ENCODE peak calls at places on chromosomes 16 and 17, in seven cellular contexts. Z is ovary; V is spleen; Q is Peyer's patch; T is upper lobe of right lung; I is CD4-positive, CD25-positive, alpha-beta regulatory T cell; O is dorsolateral prefrontal cortex. U is an unnamed sample.

GRCh38 chr17:57989011-57989345 is 924 bp upstream of the VEZF1 start:
- DNase-seq in Z (no peak), V (no peak), Q (no peak), T (no peak), I (no peak), O (no peak), U (no peak)

GRCh38 chr16:588639-588888 is 1.3 kb upstream of the RAB40C start:
- DNase-seq in Z (peak), V (peak), Q (peak), T (peak), I (peak), O (no peak), U (no peak)

GRCh38 chr17:75785770-75786538 is 1.3 kb downstream of the UNK start:
- DNase-seq in Z (no peak), V (peak), Q (peak), T (no peak), I (no peak), O (no peak), U (no peak)

GRCh38 chr16:57804111-57804837 is 2.0 kb upstream of the KIFC3 start:
- DNase-seq in Z (no peak), V (no peak), Q (no peak), T (no peak), I (no peak), O (no peak), U (no peak)

GRCh38 chr16:64964126-64964540 is 157.7 kb downstream of the CDH11 start:
- DNase-seq in Z (no peak), V (no peak), Q (no peak), T (no peak), I (no peak), O (no peak), U (no peak)

GRCh38 chr16:74691093-74691855 is 9.4 kb downstream of the MLKL start:
- DNase-seq in Z (no peak), V (no peak), Q (no peak), T (no peak), I (no peak), O (no peak), U (no peak)

GRCh38 chr16:58732545-58733247 is 1.4 kb downstream of the GOT2 start:
- DNase-seq in Z (no peak), V (no peak), Q (no peak), T (no peak), I (no peak), O (no peak), U (no peak)

GRCh38 chr16:63877401-63877800 is 1244.5 kb downstream of the CDH11 start:
- DNase-seq in Z (no peak), V (no peak), Q (no peak), T (no peak), I (no peak), O (no peak), U (no peak)

GRCh38 chr17:45794840-45795239 is 10.7 kb downstream of the CRHR1 start:
- DNase-seq in Z (no peak), V (no peak), Q (no peak), T (no peak), I (no peak), O (no peak), U (no peak)

GRCh38 chr16:69077251-69077650 is 28.2 kb upstream of the HAS3 start:
- DNase-seq in Z (no peak), V (no peak), Q (no peak), T (no peak), I (no peak), O (no peak), U (no peak)

GRCh38 chr17:28426081-28426519 is 20.1 kb upstream of the SLC46A1 start:
- DNase-seq in Z (no peak), V (no peak), Q (peak), T (no peak), I (no peak), O (no peak), U (no peak)

GRCh38 chr16:89446136-89446974 is 44.0 kb downstream of the ANKRD11 start:
- DNase-seq in Z (no peak), V (no peak), Q (no peak), T (peak), I (no peak), O (no peak), U (no peak)

GRCh38 chr16:27267037-27267677 is 1.4 kb downstream of the NSMCE1 start:
- DNase-seq in Z (no peak), V (no peak), Q (peak), T (no peak), I (no peak), O (no peak), U (no peak)

GRCh38 chr16:87780385-87780989 is 14.7 kb upstream of the KLHDC4 start:
- DNase-seq in Z (no peak), V (no peak), Q (peak), T (peak), I (peak), O (peak), U (no peak)

GRCh38 chr17:79201536-79202227 is 127.1 kb downstream of the ENGASE start:
- DNase-seq in Z (no peak), V (no peak), Q (no peak), T (no peak), I (no peak), O (no peak), U (no peak)

GRCh38 chr17:29215717-29216116 is 30.9 kb upstream of the CRYBA1 start:
- DNase-seq in Z (no peak), V (no peak), Q (no peak), T (no peak), I (no peak), O (no peak), U (no peak)

GRCh38 chr17:78774456-78774855 is 7.6 kb downstream of the CYTH1 start:
- DNase-seq in Z (no peak), V (peak), Q (no peak), T (no peak), I (no peak), O (no peak), U (no peak)

GRCh38 chr17:1511290-1511689 is 5.1 kb downstream of the INPP5K start:
- DNase-seq in Z (no peak), V (no peak), Q (no peak), T (no peak), I (no peak), O (no peak), U (no peak)

GRCh38 chr16:70746708-70747424 is 54.1 kb downstream of the VAC14 start:
- DNase-seq in Z (peak), V (no peak), Q (peak), T (peak), I (no peak), O (no peak), U (no peak)

GRCh38 chr17:82970818-82971610 is 108.4 kb upstream of the METRNL start:
- DNase-seq in Z (no peak), V (no peak), Q (no peak), T (peak), I (no peak), O (no peak), U (no peak)

GRCh38 chr17:64244165-64244564 is 18.9 kb downstream of the TEX2 start:
- DNase-seq in Z (no peak), V (no peak), Q (no peak), T (no peak), I (no peak), O (no peak), U (no peak)

GRCh38 chr16:72878301-72879269 is 169.3 kb downstream of the ZFHX3 start:
- DNase-seq in Z (no peak), V (no peak), Q (no peak), T (no peak), I (no peak), O (no peak), U (no peak)

GRCh38 chr16:72875291-72876036 is 172.5 kb downstream of the ZFHX3 start:
- DNase-seq in Z (no peak), V (no peak), Q (no peak), T (no peak), I (no peak), O (no peak), U (no peak)

GRCh38 chr16:72876981-72877373 is 171.0 kb downstream of the ZFHX3 start:
- DNase-seq in Z (no peak), V (no peak), Q (no peak), T (no peak), I (no peak), O (no peak), U (no peak)

GRCh38 chr16:72877374-72878028 is 170.4 kb downstream of the ZFHX3 start:
- DNase-seq in Z (no peak), V (no peak), Q (no peak), T (no peak), I (no peak), O (no peak), U (no peak)

DNA sequence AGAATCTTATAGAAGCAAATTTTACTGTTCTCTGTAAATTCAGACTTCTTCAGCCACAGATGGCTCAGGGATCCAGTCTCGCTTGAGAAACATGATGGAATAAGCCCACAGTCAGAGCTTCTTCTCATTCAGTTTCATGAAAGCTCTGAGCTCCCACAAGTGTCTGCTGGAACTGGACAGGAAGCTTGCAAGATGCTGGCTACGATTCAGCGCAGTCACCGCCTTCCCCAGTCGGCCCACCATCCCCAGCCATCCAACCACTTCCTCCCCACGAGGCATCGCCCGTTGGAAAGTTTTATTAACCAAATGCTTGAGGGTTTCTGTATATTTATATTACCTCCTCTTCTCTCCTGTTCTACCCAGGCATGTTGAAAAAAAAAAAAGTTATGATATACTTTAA is 171.7 kb downstream of the ZFHX3 start:
- DNase-seq in Z (no peak), V (no peak), Q (peak), T (peak), I (no peak), O (no peak), U (no peak)
- H3K27ac ChIP-seq in Z (no peak), V (no peak), Q (no peak), T (no peak), I (no peak), O (no peak), U (no peak)

GRCh38 chr16:2472488-2472864 is 1.4 kb downstream of the NTN3 start:
- DNase-seq in Z (no peak), V (no peak), Q (no peak), T (no peak), I (no peak), O (no peak), U (no peak)

GRCh38 chr16:2470603-2471015 is 488 bp upstream of the NTN3 start:
- DNase-seq in Z (no peak), V (no peak), Q (no peak), T (no peak), I (no peak), O (peak), U (no peak)

GRCh38 chr16:2471653-2472487 is 773 bp downstream of the NTN3 start:
- DNase-seq in Z (no peak), V (no peak), Q (no peak), T (no peak), I (no peak), O (no peak), U (no peak)

GRCh38 chr16:2470234-2470601 is 879 bp upstream of the NTN3 start:
- DNase-seq in Z (no peak), V (no peak), Q (no peak), T (no peak), I (no peak), O (no peak), U (no peak)

DNA sequence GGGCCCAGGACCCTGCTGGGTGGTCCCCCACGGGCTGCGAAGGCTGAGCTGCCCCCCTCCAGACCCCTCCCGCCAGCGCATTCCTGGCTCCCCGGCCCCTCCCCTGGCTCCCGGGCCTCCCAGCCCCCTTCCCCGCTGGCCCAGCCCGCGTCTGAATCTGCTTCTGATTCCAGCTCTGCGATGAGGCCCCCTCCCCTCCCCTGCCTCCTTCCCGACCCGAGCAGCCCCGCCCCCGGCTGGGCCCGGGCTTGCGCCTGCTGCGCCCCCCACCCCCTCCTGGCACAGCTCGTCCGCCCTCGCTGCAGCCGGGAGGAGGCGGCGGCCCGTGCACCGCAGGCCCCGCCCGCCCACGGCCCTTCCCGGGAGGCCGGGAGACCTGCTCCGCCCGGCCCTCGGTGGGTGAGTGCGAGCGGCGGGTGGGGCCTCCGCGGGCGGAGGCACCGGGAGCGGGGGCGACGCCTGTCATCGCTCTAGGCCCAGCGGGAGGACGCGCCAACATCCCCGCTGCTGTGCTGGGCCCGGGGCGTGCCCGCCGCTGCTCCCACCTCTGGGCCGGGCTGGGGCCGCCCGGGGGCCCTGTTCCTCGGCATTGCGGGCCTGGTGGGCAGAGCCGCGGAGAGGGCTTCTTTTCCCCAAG is at the start of gene NTN3:
- DNase-seq in Z (no peak), V (no peak), Q (no peak), T (no peak), I (no peak), O (no peak), U (no peak)
- H3K27ac ChIP-seq in Z (no peak), V (no peak), Q (no peak), T (no peak), I (no peak), O (peak), U (no peak)

GRCh38 chr16:77585852-77586251 is 136.5 kb upstream of the NUDT7 start:
- DNase-seq in Z (no peak), V (no peak), Q (no peak), T (no peak), I (no peak), O (no peak), U (no peak)

GRCh38 chr16:77585379-77585778 is 136.9 kb upstream of the NUDT7 start:
- DNase-seq in Z (no peak), V (no peak), Q (no peak), T (no peak), I (no peak), O (no peak), U (no peak)

GRCh38 chr16:77582956-77583355 is 139.4 kb upstream of the NUDT7 start:
- DNase-seq in Z (no peak), V (no peak), Q (no peak), T (no peak), I (no peak), O (no peak), U (no peak)

GRCh38 chr16:77581706-77582105 is 140.6 kb upstream of the NUDT7 start:
- DNase-seq in Z (no peak), V (no peak), Q (no peak), T (no peak), I (no peak), O (no peak), U (no peak)

GRCh38 chr16:77584205-77584859 is 138.0 kb upstream of the NUDT7 start:
- DNase-seq in Z (peak), V (no peak), Q (peak), T (no peak), I (peak), O (peak), U (no peak)
- H3K27ac ChIP-seq in Z (no peak), V (no peak), Q (no peak), T (no peak), I (no peak), O (no peak), U (no peak)

GRCh38 chr17:16948587-16949376 is 23.1 kb downstream of the TNFRSF13B start:
- DNase-seq in Z (no peak), V (peak), Q (peak), T (peak), I (no peak), O (no peak), U (no peak)
- H3K27ac ChIP-seq in Z (no peak), V (no peak), Q (no peak), T (no peak), I (no peak), O (peak), U (peak)

GRCh38 chr17:36730095-36730808 is 128.9 kb downstream of the MRM1 start:
- DNase-seq in Z (no peak), V (peak), Q (no peak), T (no peak), I (no peak), O (no peak), U (no peak)

GRCh38 chr17:36731091-36731490 is 129.7 kb downstream of the MRM1 start:
- DNase-seq in Z (no peak), V (no peak), Q (no peak), T (no peak), I (no peak), O (no peak), U (no peak)

GRCh38 chr17:36728030-36728991 is 126.9 kb downstream of the MRM1 start:
- DNase-seq in Z (no peak), V (no peak), Q (no peak), T (no peak), I (no peak), O (no peak), U (no peak)

GRCh38 chr17:36726199-36726598 is 124.8 kb downstream of the MRM1 start:
- DNase-seq in Z (no peak), V (no peak), Q (no peak), T (no peak), I (no peak), O (no peak), U (no peak)

DNA sequence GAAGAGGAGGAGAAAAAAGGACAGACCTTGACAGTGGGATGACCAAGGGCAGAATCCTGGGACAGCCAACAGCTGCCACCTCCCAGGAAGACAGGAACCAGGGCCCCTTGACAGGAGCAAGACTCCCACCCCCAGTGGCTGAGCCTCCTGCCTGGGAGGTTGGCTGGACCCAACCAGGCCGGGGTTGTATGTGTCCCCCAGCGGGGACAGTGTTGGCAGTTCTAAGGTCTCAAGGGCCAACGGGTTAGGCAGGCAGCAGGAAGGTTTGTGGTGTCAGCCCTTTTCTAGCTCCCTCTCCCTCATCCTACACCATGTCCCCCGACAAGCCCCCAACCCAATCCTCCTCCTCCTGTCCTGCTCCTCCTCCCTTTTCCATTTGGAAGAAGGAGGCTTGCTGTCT is 126.2 kb downstream of the MRM1 start:
- DNase-seq in Z (no peak), V (no peak), Q (no peak), T (no peak), I (no peak), O (no peak), U (no peak)
- H3K27ac ChIP-seq in Z (no peak), V (no peak), Q (no peak), T (no peak), I (no peak), O (no peak), U (no peak)

GRCh38 chr16:31202402-31203385 is at the start of gene PYCARD:
- DNase-seq in Z (peak), V (peak), Q (peak), T (peak), I (peak), O (no peak), U (no peak)
- H3K27ac ChIP-seq in Z (peak), V (peak), Q (peak), T (peak), I (no peak), O (peak), U (no peak)

GRCh38 chr16:51155199-51155607 is 4.1 kb upstream of the SALL1 start:
- DNase-seq in Z (peak), V (no peak), Q (no peak), T (no peak), I (no peak), O (no peak), U (no peak)
- H3K27ac ChIP-seq in Z (no peak), V (no peak), Q (no peak), T (no peak), I (no peak), O (peak), U (peak)

DNA sequence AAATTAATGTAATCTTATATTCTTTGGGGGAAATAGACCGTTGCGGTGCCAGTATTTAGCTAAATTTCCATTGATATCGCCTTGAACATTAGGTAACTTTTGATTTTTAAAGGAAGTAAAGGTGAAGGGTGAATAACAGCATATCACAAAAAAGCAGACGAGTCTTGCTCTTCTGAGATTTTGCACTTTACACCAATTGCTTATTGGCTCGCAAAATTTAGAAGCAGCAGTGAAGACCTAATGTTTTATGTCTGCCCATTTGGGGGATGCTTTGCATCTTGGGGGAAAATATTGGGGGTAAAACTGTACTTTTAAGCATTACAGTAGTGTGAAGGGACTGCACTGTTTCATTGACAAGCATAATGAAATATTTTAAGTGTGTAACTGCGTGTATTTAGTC is 934 bp downstream of the MAP2K6 start:
- DNase-seq in Z (no peak), V (no peak), Q (no peak), T (no peak), I (no peak), O (no peak), U (no peak)
- H3K27ac ChIP-seq in Z (no peak), V (peak), Q (no peak), T (no peak), I (no peak), O (no peak), U (no peak)

GRCh38 chr16:23521037-23521743 is 10.9 kb upstream of the GGA2 start:
- DNase-seq in Z (no peak), V (no peak), Q (no peak), T (no peak), I (no peak), O (no peak), U (no peak)
- H3K27ac ChIP-seq in Z (no peak), V (peak), Q (no peak), T (peak), I (no peak), O (no peak), U (no peak)